ENCODE peak calls at places on chromosomes 2 and 18, in six cellular contexts. M is kidney epithelial cell, H is heart right ventricle, Y is stomach, Z is astrocyte of the cerebellum, J is GM23338. B is an unnamed sample.

GRCh38 chr18:48775372-48776160 is 175.2 kb downstream of the SMAD7 start:
- DNase-seq in M (no peak), H (no peak), Y (no peak), Z (no peak), J (no peak), B (no peak)

GRCh38 chr2:57146951-57147350 is 899.7 kb upstream of the VRK2 start:
- DNase-seq in M (no peak), H (no peak), Y (no peak), Z (no peak), J (peak; percentile 0), B (no peak)

GRCh38 chr18:38406625-38407024 is 841.0 kb upstream of the CELF4 start:
- DNase-seq in M (no peak), H (no peak), Y (no peak), Z (no peak), J (no peak), B (no peak)

GRCh38 chr2:235165631-235166030 is 213.8 kb downstream of the SH3BP4 start:
- DNase-seq in M (no peak), H (no peak), Y (no peak), Z (no peak), J (no peak), B (no peak)

GRCh38 chr18:23503038-23503966 is at the start of gene RMC1:
- DNase-seq in M (peak; percentile 45), H (peak; percentile 99), Y (peak; percentile 98), Z (peak; percentile 71), J (peak; percentile 95), B (peak; percentile 77)

GRCh38 chr18:23828426-23828825 is 139.2 kb downstream of the LAMA3 start:
- DNase-seq in M (peak; percentile 85), H (no peak), Y (no peak), Z (peak; percentile 37), J (no peak), B (no peak)

GRCh38 chr2:187799601-187800000 is 245.4 kb upstream of the TFPI start:
- DNase-seq in M (no peak), H (no peak), Y (no peak), Z (no peak), J (no peak), B (no peak)

GRCh38 chr2:191410646-191411436 is 165.6 kb downstream of the MYO1B start:
- DNase-seq in M (no peak), H (no peak), Y (no peak), Z (no peak), J (no peak), B (no peak)

GRCh38 chr18:12861637-12862036 is 22.4 kb downstream of the PTPN2 start:
- DNase-seq in M (no peak), H (no peak), Y (no peak), Z (no peak), J (no peak), B (no peak)

GRCh38 chr2:240893363-240893828 is 2.6 kb downstream of the MAB21L4 start:
- DNase-seq in M (peak; percentile 26), H (no peak), Y (no peak), Z (no peak), J (no peak), B (no peak)
- TF ChIP-seq CTCF in M (peak; percentile 24), H (no peak), Y (no peak), Z (no peak), J (no peak), B (no peak)

GRCh38 chr2:68240446-68240845 is 11.9 kb downstream of the PPP3R1 start:
- DNase-seq in M (no peak), H (no peak), Y (no peak), Z (no peak), J (no peak), B (no peak)

GRCh38 chr2:68245066-68245465 is 7.3 kb downstream of the PPP3R1 start:
- DNase-seq in M (no peak), H (no peak), Y (no peak), Z (no peak), J (no peak), B (no peak)

GRCh38 chr2:68248361-68248760 is 4.0 kb downstream of the PPP3R1 start:
- DNase-seq in M (no peak), H (no peak), Y (no peak), Z (no peak), J (no peak), B (no peak)

GRCh38 chr2:68245672-68246071 is 6.7 kb downstream of the PPP3R1 start:
- DNase-seq in M (no peak), H (no peak), Y (no peak), Z (no peak), J (no peak), B (no peak)

GRCh38 chr2:68244456-68244855 is 7.9 kb downstream of the PPP3R1 start:
- DNase-seq in M (no peak), H (no peak), Y (no peak), Z (no peak), J (no peak), B (no peak)
- TF ChIP-seq CTCF in M (peak; percentile 3), H (peak; percentile 33), Y (no peak), Z (no peak), J (no peak), B (peak; percentile 28)

GRCh38 chr18:58661423-58661822 is 9.8 kb upstream of the MALT1 start:
- DNase-seq in M (no peak), H (no peak), Y (no peak), Z (no peak), J (peak; percentile 24), B (no peak)
- TF ChIP-seq CTCF in M (peak; percentile 10), H (peak; percentile 44), Y (no peak), Z (peak; percentile 50), J (peak; percentile 50), B (peak; percentile 37)

DNA sequence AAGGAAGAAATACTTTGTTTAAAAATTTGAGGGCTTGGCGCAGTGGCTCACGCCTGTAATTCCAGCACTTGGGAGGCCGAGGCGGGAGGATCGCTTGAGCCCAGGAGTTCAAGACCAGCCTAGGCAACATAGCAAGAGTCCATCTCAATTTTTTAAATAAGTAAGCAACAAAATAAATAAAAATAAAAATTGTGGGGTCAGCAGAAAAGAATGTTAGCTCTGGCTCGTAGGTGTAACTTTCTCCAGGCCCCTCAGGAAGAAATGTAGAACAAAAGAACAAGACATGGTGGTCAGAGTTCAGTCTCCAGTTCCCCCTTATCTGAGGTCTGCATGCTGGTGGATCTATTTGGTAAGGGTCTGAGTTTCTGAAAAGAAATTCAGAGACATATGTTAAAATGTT is 20.4 kb upstream of the PDCL3 start:
- DNase-seq in M (no peak), H (no peak), Y (no peak), Z (no peak), J (no peak), B (no peak)
- TF ChIP-seq CTCF in M (no peak), H (no peak), Y (no peak), Z (no peak), J (no peak), B (no peak)

GRCh38 chr2:136117909-136118818 is at the start of gene CXCR4:
- DNase-seq in M (no peak), H (peak; percentile 76), Y (peak; percentile 80), Z (no peak), J (peak; percentile 91), B (no peak)

GRCh38 chr2:136118819-136119716 is 1.1 kb upstream of the CXCR4 start:
- DNase-seq in M (no peak), H (peak; percentile 61), Y (peak; percentile 64), Z (no peak), J (peak; percentile 49), B (no peak)

GRCh38 chr2:136116111-136116812 is 1.7 kb downstream of the CXCR4 start:
- DNase-seq in M (no peak), H (peak; percentile 63), Y (peak; percentile 56), Z (no peak), J (peak; percentile 69), B (no peak)

GRCh38 chr2:136116813-136117390 is 1.0 kb downstream of the CXCR4 start:
- DNase-seq in M (no peak), H (peak; percentile 49), Y (peak; percentile 42), Z (no peak), J (peak; percentile 41), B (no peak)

GRCh38 chr2:136117391-136117841 is 533 bp downstream of the CXCR4 start:
- DNase-seq in M (no peak), H (peak; percentile 49), Y (peak; percentile 48), Z (no peak), J (peak; percentile 55), B (no peak)
- TF ChIP-seq CTCF in M (peak; percentile 2), H (no peak), Y (no peak), Z (peak; percentile 17), J (no peak), B (no peak)

B was measured in AG09319.